ENCODE peak calls at places on chromosomes 4 and X, in seven cellular contexts. A, O, D, X, G, R and H are unnamed samples.

GRCh38 chr4:184347251-184348239 is 126.8 kb downstream of the IRF2 start:
- DNase-seq in A (no peak), O (peak), D (peak), X (no peak), G (no peak), R (no peak), H (peak)

GRCh38 chr4:184384056-184384809 is 90.1 kb downstream of the IRF2 start:
- DNase-seq in A (no peak), O (no peak), D (peak), X (no peak), G (no peak), R (peak), H (peak)

GRCh38 chr4:1060646-1061371 is 49.4 kb downstream of the FGFRL1 start:
- DNase-seq in A (no peak), O (no peak), D (peak), X (no peak), G (no peak), R (no peak), H (no peak)

GRCh38 chr4:47187608-47188007 is 156.2 kb downstream of the GABRB1 start:
- DNase-seq in A (no peak), O (no peak), D (no peak), X (no peak), G (no peak), R (no peak), H (no peak)

GRCh38 chr4:82293304-82293703 is 80.5 kb downstream of the HNRNPD start:
- DNase-seq in A (no peak), O (no peak), D (no peak), X (no peak), G (no peak), R (no peak), H (no peak)

GRCh38 chr4:124713213-124713592 is 671 bp upstream of the ANKRD50 start:
- DNase-seq in A (no peak), O (no peak), D (peak), X (peak), G (peak), R (no peak), H (peak)

GRCh38 chrX:150150780-150151125 is 212.4 kb upstream of the MAMLD1 start:
- DNase-seq in A (no peak), O (no peak), D (no peak), X (no peak), G (no peak), R (no peak), H (no peak)

GRCh38 chrX:79623098-79623762 is 256.1 kb upstream of the ITM2A start:
- DNase-seq in A (no peak), O (no peak), D (no peak), X (no peak), G (no peak), R (no peak), H (no peak)

GRCh38 chr4:155617312-155617711 is 49.3 kb upstream of the GUCY1A1 start:
- DNase-seq in A (no peak), O (no peak), D (no peak), X (no peak), G (no peak), R (no peak), H (no peak)

GRCh38 chr4:2484993-2485392 is 16.1 kb downstream of the RNF4 start:
- DNase-seq in A (no peak), O (no peak), D (peak), X (peak), G (no peak), R (no peak), H (no peak)

GRCh38 chrX:44012484-44013096 is 39.4 kb upstream of the NDP start:
- DNase-seq in A (no peak), O (no peak), D (peak), X (no peak), G (no peak), R (peak), H (peak)

GRCh38 chr4:3337357-3337732 is 44.5 kb downstream of the RGS12 start:
- DNase-seq in A (no peak), O (no peak), D (no peak), X (no peak), G (no peak), R (no peak), H (no peak)

GRCh38 chr4:168981460-168981859 is 28.6 kb downstream of the CBR4 start:
- DNase-seq in A (no peak), O (no peak), D (no peak), X (no peak), G (no peak), R (no peak), H (no peak)

GRCh38 chr4:3358660-3359059 is 65.8 kb downstream of the RGS12 start:
- DNase-seq in A (no peak), O (no peak), D (no peak), X (no peak), G (no peak), R (no peak), H (no peak)

GRCh38 chr4:121656269-121656641 is 40.5 kb downstream of the ANXA5 start:
- DNase-seq in A (no peak), O (peak), D (no peak), X (peak), G (no peak), R (no peak), H (peak)

GRCh38 chrX:150565551-150565950 is 2.9 kb upstream of the MTM1 start:
- DNase-seq in A (no peak), O (no peak), D (no peak), X (no peak), G (no peak), R (no peak), H (no peak)

GRCh38 chrX:46554942-46555341 is 9.7 kb upstream of the ZNF674 start:
- DNase-seq in A (no peak), O (no peak), D (no peak), X (no peak), G (no peak), R (no peak), H (no peak)

GRCh38 chr4:682490-683172 is 6.3 kb downstream of the SLC49A3 start:
- DNase-seq in A (no peak), O (no peak), D (peak), X (no peak), G (no peak), R (no peak), H (no peak)

GRCh38 chr4:124647599-124647998 is 64.9 kb downstream of the ANKRD50 start:
- DNase-seq in A (no peak), O (no peak), D (no peak), X (no peak), G (no peak), R (no peak), H (no peak)

GRCh38 chr4:22420291-22420690 is 95.6 kb downstream of the ADGRA3 start:
- DNase-seq in A (no peak), O (no peak), D (no peak), X (no peak), G (no peak), R (no peak), H (no peak)

GRCh38 chr4:91840359-91840758 is 463.4 kb upstream of the GRID2 start:
- DNase-seq in A (no peak), O (peak), D (no peak), X (no peak), G (no peak), R (no peak), H (no peak)

GRCh38 chrX:43557792-43558191 is 98.3 kb upstream of the MAOA start:
- DNase-seq in A (no peak), O (peak), D (peak), X (peak), G (no peak), R (peak), H (peak)

GRCh38 chr4:127965803-127966175 is 583 bp downstream of the ABHD18 start:
- DNase-seq in A (peak), O (peak), D (peak), X (no peak), G (no peak), R (peak), H (peak)

GRCh38 chrX:139196890-139197289 is 333.6 kb upstream of the F9 start:
- DNase-seq in A (no peak), O (no peak), D (no peak), X (no peak), G (no peak), R (no peak), H (no peak)

GRCh38 chrX:17798921-17799320 is 61.6 kb downstream of the SCML1 start:
- DNase-seq in A (no peak), O (no peak), D (no peak), X (no peak), G (no peak), R (no peak), H (no peak)

GRCh38 chrX:120452131-120452530 is 17.0 kb downstream of the LAMP2 start:
- DNase-seq in A (no peak), O (peak), D (no peak), X (no peak), G (no peak), R (no peak), H (no peak)

GRCh38 chr4:23889814-23890269 is at the start of gene PPARGC1A:
- DNase-seq in A (no peak), O (peak), D (peak), X (peak), G (no peak), R (no peak), H (no peak)

GRCh38 chrX:24325231-24325630 is 11.4 kb upstream of the SUPT20HL2 start:
- DNase-seq in A (no peak), O (no peak), D (no peak), X (no peak), G (no peak), R (no peak), H (no peak)

GRCh38 chrX:108464604-108465003 is 25.0 kb downstream of the COL4A5 start:
- DNase-seq in A (no peak), O (no peak), D (no peak), X (no peak), G (no peak), R (no peak), H (no peak)

GRCh38 chr4:169100656-169101055 is 90.6 kb upstream of the CBR4 start:
- DNase-seq in A (no peak), O (no peak), D (no peak), X (no peak), G (no peak), R (no peak), H (no peak)

GRCh38 chr4:6231663-6232165 is 31.4 kb upstream of the JAKMIP1 start:
- DNase-seq in A (no peak), O (no peak), D (no peak), X (peak), G (no peak), R (no peak), H (no peak)

GRCh38 chrX:7574325-7574724 is 268.6 kb upstream of the VCX start:
- DNase-seq in A (no peak), O (no peak), D (no peak), X (no peak), G (no peak), R (no peak), H (no peak)